ENCODE peak calls at places on chromosomes 7 and 10, in eight cellular contexts. N is lower leg skin, X is dorsolateral prefrontal cortex, M is fibroblast of pulmonary artery, E is stomach, O is hippocampal formation, F is GF-D8, C is Kasumi-1. P is an unnamed sample.

GRCh38 chr10:28217848-28218247 is 85.0 kb downstream of the MPP7 start:
- DNase-seq in N (no peak), X (no peak), M (peak; percentile 43), E (no peak), O (no peak), F (no peak), C (no peak), P (no peak)

GRCh38 chr7:41045556-41046123 is 657.2 kb downstream of the INHBA start:
- DNase-seq in N (no peak), X (no peak), M (no peak), E (peak; percentile 49), O (no peak), F (no peak), C (no peak), P (no peak)

GRCh38 chr7:18619311-18619710 is 123.8 kb downstream of the HDAC9 start:
- DNase-seq in N (no peak), X (no peak), M (no peak), E (no peak), O (no peak), F (no peak), C (no peak), P (no peak)

GRCh38 chr10:60441515-60441914 is 51.8 kb upstream of the ANK3 start:
- DNase-seq in N (no peak), X (no peak), M (peak; percentile 62), E (no peak), O (no peak), F (no peak), C (peak; percentile 68), P (peak; percentile 45)

GRCh38 chr10:46559231-46559671 is 2.8 kb upstream of the GPRIN2 start:
- DNase-seq in N (peak; percentile 86), X (no peak), M (no peak), E (no peak), O (no peak), F (no peak), C (no peak), P (no peak)

GRCh38 chr10:98407744-98408241 is 7.2 kb downstream of the PYROXD2 start:
- DNase-seq in N (peak; percentile 73), X (no peak), M (no peak), E (no peak), O (no peak), F (no peak), C (no peak), P (no peak)

GRCh38 chr10:34723746-34724145 is 91.3 kb downstream of the PARD3 start:
- DNase-seq in N (peak; percentile 83), X (no peak), M (peak; percentile 82), E (peak; percentile 58), O (peak; percentile 12), F (no peak), C (peak; percentile 68), P (no peak)

GRCh38 chr10:266974-267425 is 131.7 kb downstream of the ZMYND11 start:
- DNase-seq in N (no peak), X (no peak), M (peak; percentile 69), E (no peak), O (no peak), F (peak; percentile 6), C (no peak), P (peak; percentile 34)

GRCh38 chr10:132542086-132542775 is 4.6 kb downstream of the INPP5A start:
- DNase-seq in N (no peak), X (no peak), M (no peak), E (no peak), O (no peak), F (no peak), C (no peak), P (no peak)

GRCh38 chr10:46558411-46559185 is 2.1 kb upstream of the GPRIN2 start:
- DNase-seq in N (peak; percentile 87), X (no peak), M (no peak), E (peak; percentile 32), O (no peak), F (no peak), C (no peak), P (peak; percentile 63)

GRCh38 chr10:94425942-94426341 is 23.6 kb downstream of the TBC1D12 start:
- DNase-seq in N (no peak), X (no peak), M (no peak), E (no peak), O (no peak), F (no peak), C (no peak), P (no peak)

GRCh38 chr10:86512137-86512536 is 9.5 kb downstream of the WAPL start:
- DNase-seq in N (no peak), X (no peak), M (no peak), E (no peak), O (no peak), F (no peak), C (no peak), P (no peak)

P was measured in A549.